ENCODE peak calls at places on chromosomes 7 and 10, in nine cellular contexts. One of them, this sample, is unnamed.

GRCh38 chr7:119900996-119901395 is 372.0 kb upstream of the KCND2 start:
- DNase-seq in Right ventricle myocardium superior: no peak
- DNase-seq in upper lobe of right lung: no peak
- DNase-seq in activated CD8-positive, alpha-beta memory T cell treated with anti-CD3 and anti-CD28 coated beads for 48 hours: no peak
- DNase-seq in H9: peak
- DNase-seq in stimulated activated CD4-positive, alpha-beta T cell treated with anti-CD3 and anti-CD28 coated beads, TNF-alpha, amount 100 ng/mL, for 4 hours: no peak
- DNase-seq in stimulated activated CD8-positive, alpha-beta memory T cell treated with anti-CD3 and anti-CD28 coated beads, Interleukin-4, amount 100 ng/mL, for 1 hour: no peak
- DNase-seq in body of pancreas: no peak
- DNase-seq in stimulated activated naive CD8-positive, alpha-beta T cell treated with anti-CD3 and anti-CD28 coated beads, Interleukin-15, Interleukin-2, amounts not matched to agents 100 U/mL and 50 U/mL, for 24 hours: no peak
- DNase-seq in this sample: no peak

GRCh38 chr7:17105701-17106100 is 192.8 kb upstream of the AHR start:
- DNase-seq in Right ventricle myocardium superior: no peak
- DNase-seq in upper lobe of right lung: no peak
- DNase-seq in activated CD8-positive, alpha-beta memory T cell treated with anti-CD3 and anti-CD28 coated beads for 48 hours: no peak
- DNase-seq in H9: no peak
- DNase-seq in stimulated activated CD4-positive, alpha-beta T cell treated with anti-CD3 and anti-CD28 coated beads, TNF-alpha, amount 100 ng/mL, for 4 hours: no peak
- DNase-seq in stimulated activated CD8-positive, alpha-beta memory T cell treated with anti-CD3 and anti-CD28 coated beads, Interleukin-4, amount 100 ng/mL, for 1 hour: no peak
- DNase-seq in body of pancreas: no peak
- DNase-seq in stimulated activated naive CD8-positive, alpha-beta T cell treated with anti-CD3 and anti-CD28 coated beads, Interleukin-15, Interleukin-2, amounts not matched to agents 100 U/mL and 50 U/mL, for 24 hours: no peak
- DNase-seq in this sample: peak

GRCh38 chr10:77532068-77532467 is 105.5 kb downstream of the KCNMA1 start:
- DNase-seq in Right ventricle myocardium superior: no peak
- DNase-seq in upper lobe of right lung: no peak
- DNase-seq in activated CD8-positive, alpha-beta memory T cell treated with anti-CD3 and anti-CD28 coated beads for 48 hours: no peak
- DNase-seq in H9: no peak
- DNase-seq in stimulated activated CD4-positive, alpha-beta T cell treated with anti-CD3 and anti-CD28 coated beads, TNF-alpha, amount 100 ng/mL, for 4 hours: no peak
- DNase-seq in stimulated activated CD8-positive, alpha-beta memory T cell treated with anti-CD3 and anti-CD28 coated beads, Interleukin-4, amount 100 ng/mL, for 1 hour: no peak
- DNase-seq in body of pancreas: no peak
- DNase-seq in stimulated activated naive CD8-positive, alpha-beta T cell treated with anti-CD3 and anti-CD28 coated beads, Interleukin-15, Interleukin-2, amounts not matched to agents 100 U/mL and 50 U/mL, for 24 hours: no peak
- DNase-seq in this sample: no peak

GRCh38 chr7:68279827-68280400 is 1283.3 kb downstream of the TYW1 start:
- DNase-seq in Right ventricle myocardium superior: no peak
- DNase-seq in upper lobe of right lung: no peak
- DNase-seq in activated CD8-positive, alpha-beta memory T cell treated with anti-CD3 and anti-CD28 coated beads for 48 hours: no peak
- DNase-seq in H9: peak
- DNase-seq in stimulated activated CD4-positive, alpha-beta T cell treated with anti-CD3 and anti-CD28 coated beads, TNF-alpha, amount 100 ng/mL, for 4 hours: no peak
- DNase-seq in stimulated activated CD8-positive, alpha-beta memory T cell treated with anti-CD3 and anti-CD28 coated beads, Interleukin-4, amount 100 ng/mL, for 1 hour: no peak
- DNase-seq in body of pancreas: no peak
- DNase-seq in stimulated activated naive CD8-positive, alpha-beta T cell treated with anti-CD3 and anti-CD28 coated beads, Interleukin-15, Interleukin-2, amounts not matched to agents 100 U/mL and 50 U/mL, for 24 hours: no peak
- DNase-seq in this sample: no peak

GRCh38 chr10:9510626-9511025 is 1456.1 kb downstream of the GATA3 start:
- DNase-seq in Right ventricle myocardium superior: no peak
- DNase-seq in upper lobe of right lung: no peak
- DNase-seq in activated CD8-positive, alpha-beta memory T cell treated with anti-CD3 and anti-CD28 coated beads for 48 hours: no peak
- DNase-seq in H9: peak
- DNase-seq in stimulated activated CD4-positive, alpha-beta T cell treated with anti-CD3 and anti-CD28 coated beads, TNF-alpha, amount 100 ng/mL, for 4 hours: no peak
- DNase-seq in stimulated activated CD8-positive, alpha-beta memory T cell treated with anti-CD3 and anti-CD28 coated beads, Interleukin-4, amount 100 ng/mL, for 1 hour: no peak
- DNase-seq in body of pancreas: no peak
- DNase-seq in stimulated activated naive CD8-positive, alpha-beta T cell treated with anti-CD3 and anti-CD28 coated beads, Interleukin-15, Interleukin-2, amounts not matched to agents 100 U/mL and 50 U/mL, for 24 hours: no peak
- DNase-seq in this sample: no peak

GRCh38 chr7:54596747-54597146 is 54.6 kb downstream of the VSTM2A start:
- DNase-seq in Right ventricle myocardium superior: no peak
- DNase-seq in upper lobe of right lung: no peak
- DNase-seq in activated CD8-positive, alpha-beta memory T cell treated with anti-CD3 and anti-CD28 coated beads for 48 hours: no peak
- DNase-seq in H9: no peak
- DNase-seq in stimulated activated CD4-positive, alpha-beta T cell treated with anti-CD3 and anti-CD28 coated beads, TNF-alpha, amount 100 ng/mL, for 4 hours: no peak
- DNase-seq in stimulated activated CD8-positive, alpha-beta memory T cell treated with anti-CD3 and anti-CD28 coated beads, Interleukin-4, amount 100 ng/mL, for 1 hour: no peak
- DNase-seq in body of pancreas: no peak
- DNase-seq in stimulated activated naive CD8-positive, alpha-beta T cell treated with anti-CD3 and anti-CD28 coated beads, Interleukin-15, Interleukin-2, amounts not matched to agents 100 U/mL and 50 U/mL, for 24 hours: no peak
- DNase-seq in this sample: no peak

GRCh38 chr10:110739811-110740271 is 95.7 kb downstream of the RBM20 start:
- DNase-seq in Right ventricle myocardium superior: no peak
- DNase-seq in upper lobe of right lung: no peak
- DNase-seq in activated CD8-positive, alpha-beta memory T cell treated with anti-CD3 and anti-CD28 coated beads for 48 hours: no peak
- DNase-seq in H9: no peak
- DNase-seq in stimulated activated CD4-positive, alpha-beta T cell treated with anti-CD3 and anti-CD28 coated beads, TNF-alpha, amount 100 ng/mL, for 4 hours: no peak
- DNase-seq in stimulated activated CD8-positive, alpha-beta memory T cell treated with anti-CD3 and anti-CD28 coated beads, Interleukin-4, amount 100 ng/mL, for 1 hour: no peak
- DNase-seq in body of pancreas: no peak
- DNase-seq in stimulated activated naive CD8-positive, alpha-beta T cell treated with anti-CD3 and anti-CD28 coated beads, Interleukin-15, Interleukin-2, amounts not matched to agents 100 U/mL and 50 U/mL, for 24 hours: no peak
- DNase-seq in this sample: no peak

GRCh38 chr7:157502701-157503111 is 165.9 kb downstream of the DNAJB6 start:
- DNase-seq in Right ventricle myocardium superior: peak
- DNase-seq in upper lobe of right lung: peak
- DNase-seq in activated CD8-positive, alpha-beta memory T cell treated with anti-CD3 and anti-CD28 coated beads for 48 hours: no peak
- DNase-seq in H9: peak
- DNase-seq in stimulated activated CD4-positive, alpha-beta T cell treated with anti-CD3 and anti-CD28 coated beads, TNF-alpha, amount 100 ng/mL, for 4 hours: peak
- DNase-seq in stimulated activated CD8-positive, alpha-beta memory T cell treated with anti-CD3 and anti-CD28 coated beads, Interleukin-4, amount 100 ng/mL, for 1 hour: peak
- DNase-seq in body of pancreas: peak
- DNase-seq in stimulated activated naive CD8-positive, alpha-beta T cell treated with anti-CD3 and anti-CD28 coated beads, Interleukin-15, Interleukin-2, amounts not matched to agents 100 U/mL and 50 U/mL, for 24 hours: peak
- DNase-seq in this sample: peak

GRCh38 chr10:95660283-95660682 is 3.8 kb upstream of the ALDH18A1 start:
- DNase-seq in Right ventricle myocardium superior: no peak
- DNase-seq in upper lobe of right lung: no peak
- DNase-seq in activated CD8-positive, alpha-beta memory T cell treated with anti-CD3 and anti-CD28 coated beads for 48 hours: no peak
- DNase-seq in H9: no peak
- DNase-seq in stimulated activated CD4-positive, alpha-beta T cell treated with anti-CD3 and anti-CD28 coated beads, TNF-alpha, amount 100 ng/mL, for 4 hours: no peak
- DNase-seq in stimulated activated CD8-positive, alpha-beta memory T cell treated with anti-CD3 and anti-CD28 coated beads, Interleukin-4, amount 100 ng/mL, for 1 hour: no peak
- DNase-seq in body of pancreas: no peak
- DNase-seq in stimulated activated naive CD8-positive, alpha-beta T cell treated with anti-CD3 and anti-CD28 coated beads, Interleukin-15, Interleukin-2, amounts not matched to agents 100 U/mL and 50 U/mL, for 24 hours: no peak
- DNase-seq in this sample: no peak

GRCh38 chr10:44980309-44981171 is 1.9 kb upstream of the DEPP1 start:
- DNase-seq in Right ventricle myocardium superior: no peak
- DNase-seq in upper lobe of right lung: no peak
- DNase-seq in activated CD8-positive, alpha-beta memory T cell treated with anti-CD3 and anti-CD28 coated beads for 48 hours: no peak
- DNase-seq in H9: no peak
- DNase-seq in stimulated activated CD4-positive, alpha-beta T cell treated with anti-CD3 and anti-CD28 coated beads, TNF-alpha, amount 100 ng/mL, for 4 hours: no peak
- DNase-seq in stimulated activated CD8-positive, alpha-beta memory T cell treated with anti-CD3 and anti-CD28 coated beads, Interleukin-4, amount 100 ng/mL, for 1 hour: no peak
- DNase-seq in body of pancreas: no peak
- DNase-seq in stimulated activated naive CD8-positive, alpha-beta T cell treated with anti-CD3 and anti-CD28 coated beads, Interleukin-15, Interleukin-2, amounts not matched to agents 100 U/mL and 50 U/mL, for 24 hours: no peak
- DNase-seq in this sample: peak

GRCh38 chr10:61166065-61166464 is 222.1 kb upstream of the RHOBTB1 start:
- DNase-seq in Right ventricle myocardium superior: no peak
- DNase-seq in upper lobe of right lung: no peak
- DNase-seq in activated CD8-positive, alpha-beta memory T cell treated with anti-CD3 and anti-CD28 coated beads for 48 hours: no peak
- DNase-seq in H9: no peak
- DNase-seq in stimulated activated CD4-positive, alpha-beta T cell treated with anti-CD3 and anti-CD28 coated beads, TNF-alpha, amount 100 ng/mL, for 4 hours: no peak
- DNase-seq in stimulated activated CD8-positive, alpha-beta memory T cell treated with anti-CD3 and anti-CD28 coated beads, Interleukin-4, amount 100 ng/mL, for 1 hour: no peak
- DNase-seq in body of pancreas: no peak
- DNase-seq in stimulated activated naive CD8-positive, alpha-beta T cell treated with anti-CD3 and anti-CD28 coated beads, Interleukin-15, Interleukin-2, amounts not matched to agents 100 U/mL and 50 U/mL, for 24 hours: no peak
- DNase-seq in this sample: no peak

GRCh38 chr10:6721480-6721879 is 141.4 kb upstream of the PRKCQ start:
- DNase-seq in Right ventricle myocardium superior: no peak
- DNase-seq in upper lobe of right lung: no peak
- DNase-seq in activated CD8-positive, alpha-beta memory T cell treated with anti-CD3 and anti-CD28 coated beads for 48 hours: no peak
- DNase-seq in H9: no peak
- DNase-seq in stimulated activated CD4-positive, alpha-beta T cell treated with anti-CD3 and anti-CD28 coated beads, TNF-alpha, amount 100 ng/mL, for 4 hours: no peak
- DNase-seq in stimulated activated CD8-positive, alpha-beta memory T cell treated with anti-CD3 and anti-CD28 coated beads, Interleukin-4, amount 100 ng/mL, for 1 hour: no peak
- DNase-seq in body of pancreas: peak
- DNase-seq in stimulated activated naive CD8-positive, alpha-beta T cell treated with anti-CD3 and anti-CD28 coated beads, Interleukin-15, Interleukin-2, amounts not matched to agents 100 U/mL and 50 U/mL, for 24 hours: no peak
- DNase-seq in this sample: peak

GRCh38 chr10:21740989-21741388 is 207.0 kb downstream of the MLLT10 start:
- DNase-seq in Right ventricle myocardium superior: no peak
- DNase-seq in upper lobe of right lung: no peak
- DNase-seq in activated CD8-positive, alpha-beta memory T cell treated with anti-CD3 and anti-CD28 coated beads for 48 hours: no peak
- DNase-seq in H9: no peak
- DNase-seq in stimulated activated CD4-positive, alpha-beta T cell treated with anti-CD3 and anti-CD28 coated beads, TNF-alpha, amount 100 ng/mL, for 4 hours: no peak
- DNase-seq in stimulated activated CD8-positive, alpha-beta memory T cell treated with anti-CD3 and anti-CD28 coated beads, Interleukin-4, amount 100 ng/mL, for 1 hour: no peak
- DNase-seq in body of pancreas: no peak
- DNase-seq in stimulated activated naive CD8-positive, alpha-beta T cell treated with anti-CD3 and anti-CD28 coated beads, Interleukin-15, Interleukin-2, amounts not matched to agents 100 U/mL and 50 U/mL, for 24 hours: no peak
- DNase-seq in this sample: no peak

GRCh38 chr7:29193316-29194205 is 1.0 kb upstream of the CHN2 start:
- DNase-seq in Right ventricle myocardium superior: no peak
- DNase-seq in upper lobe of right lung: no peak
- DNase-seq in activated CD8-positive, alpha-beta memory T cell treated with anti-CD3 and anti-CD28 coated beads for 48 hours: no peak
- DNase-seq in H9: peak
- DNase-seq in stimulated activated CD4-positive, alpha-beta T cell treated with anti-CD3 and anti-CD28 coated beads, TNF-alpha, amount 100 ng/mL, for 4 hours: no peak
- DNase-seq in stimulated activated CD8-positive, alpha-beta memory T cell treated with anti-CD3 and anti-CD28 coated beads, Interleukin-4, amount 100 ng/mL, for 1 hour: no peak
- DNase-seq in body of pancreas: peak
- DNase-seq in stimulated activated naive CD8-positive, alpha-beta T cell treated with anti-CD3 and anti-CD28 coated beads, Interleukin-15, Interleukin-2, amounts not matched to agents 100 U/mL and 50 U/mL, for 24 hours: no peak
- DNase-seq in this sample: no peak

GRCh38 chr10:29160110-29160669 is 128.7 kb upstream of the LYZL1 start:
- DNase-seq in Right ventricle myocardium superior: no peak
- DNase-seq in upper lobe of right lung: no peak
- DNase-seq in activated CD8-positive, alpha-beta memory T cell treated with anti-CD3 and anti-CD28 coated beads for 48 hours: no peak
- DNase-seq in H9: peak
- DNase-seq in stimulated activated CD4-positive, alpha-beta T cell treated with anti-CD3 and anti-CD28 coated beads, TNF-alpha, amount 100 ng/mL, for 4 hours: no peak
- DNase-seq in stimulated activated CD8-positive, alpha-beta memory T cell treated with anti-CD3 and anti-CD28 coated beads, Interleukin-4, amount 100 ng/mL, for 1 hour: no peak
- DNase-seq in body of pancreas: no peak
- DNase-seq in stimulated activated naive CD8-positive, alpha-beta T cell treated with anti-CD3 and anti-CD28 coated beads, Interleukin-15, Interleukin-2, amounts not matched to agents 100 U/mL and 50 U/mL, for 24 hours: no peak
- DNase-seq in this sample: peak

GRCh38 chr10:133335238-133336122 is 1.2 kb downstream of the CALY start:
- DNase-seq in Right ventricle myocardium superior: peak
- DNase-seq in upper lobe of right lung: peak
- DNase-seq in activated CD8-positive, alpha-beta memory T cell treated with anti-CD3 and anti-CD28 coated beads for 48 hours: peak
- DNase-seq in H9: peak
- DNase-seq in stimulated activated CD4-positive, alpha-beta T cell treated with anti-CD3 and anti-CD28 coated beads, TNF-alpha, amount 100 ng/mL, for 4 hours: peak
- DNase-seq in stimulated activated CD8-positive, alpha-beta memory T cell treated with anti-CD3 and anti-CD28 coated beads, Interleukin-4, amount 100 ng/mL, for 1 hour: peak
- DNase-seq in body of pancreas: peak
- DNase-seq in stimulated activated naive CD8-positive, alpha-beta T cell treated with anti-CD3 and anti-CD28 coated beads, Interleukin-15, Interleukin-2, amounts not matched to agents 100 U/mL and 50 U/mL, for 24 hours: peak
- DNase-seq in this sample: peak

GRCh38 chr7:130292682-130293257 is at the start of gene CPA4:
- DNase-seq in Right ventricle myocardium superior: no peak
- DNase-seq in upper lobe of right lung: no peak
- DNase-seq in activated CD8-positive, alpha-beta memory T cell treated with anti-CD3 and anti-CD28 coated beads for 48 hours: no peak
- DNase-seq in H9: no peak
- DNase-seq in stimulated activated CD4-positive, alpha-beta T cell treated with anti-CD3 and anti-CD28 coated beads, TNF-alpha, amount 100 ng/mL, for 4 hours: no peak
- DNase-seq in stimulated activated CD8-positive, alpha-beta memory T cell treated with anti-CD3 and anti-CD28 coated beads, Interleukin-4, amount 100 ng/mL, for 1 hour: no peak
- DNase-seq in body of pancreas: peak
- DNase-seq in stimulated activated naive CD8-positive, alpha-beta T cell treated with anti-CD3 and anti-CD28 coated beads, Interleukin-15, Interleukin-2, amounts not matched to agents 100 U/mL and 50 U/mL, for 24 hours: no peak
- DNase-seq in this sample: no peak

GRCh38 chr10:101848408-101848807 is 4.8 kb upstream of the KCNIP2 start:
- DNase-seq in Right ventricle myocardium superior: no peak
- DNase-seq in upper lobe of right lung: no peak
- DNase-seq in activated CD8-positive, alpha-beta memory T cell treated with anti-CD3 and anti-CD28 coated beads for 48 hours: no peak
- DNase-seq in H9: no peak
- DNase-seq in stimulated activated CD4-positive, alpha-beta T cell treated with anti-CD3 and anti-CD28 coated beads, TNF-alpha, amount 100 ng/mL, for 4 hours: no peak
- DNase-seq in stimulated activated CD8-positive, alpha-beta memory T cell treated with anti-CD3 and anti-CD28 coated beads, Interleukin-4, amount 100 ng/mL, for 1 hour: no peak
- DNase-seq in body of pancreas: peak
- DNase-seq in stimulated activated naive CD8-positive, alpha-beta T cell treated with anti-CD3 and anti-CD28 coated beads, Interleukin-15, Interleukin-2, amounts not matched to agents 100 U/mL and 50 U/mL, for 24 hours: no peak
- DNase-seq in this sample: peak

This sample was measured in dermis blood vessel endothelial cell.